ENCODE peak calls at places on chromosomes 3 and 15, in five cellular contexts. V, S, H, J and D are unnamed samples.

GRCh38 chr3:123444744-123445143 is 4.1 kb downstream of the ADCY5 start:
- DNase-seq in V (no peak), H (no peak), J (no peak), S (no peak), D (no peak)

GRCh38 chr3:55669133-55669532 is 182.0 kb upstream of the WNT5A start:
- DNase-seq in H (no peak), S (no peak), J (no peak), V (no peak), D (no peak)

GRCh38 chr15:49471733-49472132 is 48.7 kb downstream of the FGF7 start:
- DNase-seq in S (no peak), J (peak), H (no peak), V (no peak), D (no peak)

GRCh38 chr3:119702530-119703527 is at the start of gene CFAP91:
- DNase-seq in S (peak), J (peak), V (peak), H (peak), D (no peak)

GRCh38 chr3:77885381-77885780 is 845.5 kb downstream of the ROBO2 start:
- DNase-seq in S (no peak), J (no peak), H (no peak), V (no peak), D (no peak)

GRCh38 chr15:58931985-58932384 is 1.5 kb downstream of the SLTM start:
- DNase-seq in S (peak), V (no peak), J (no peak), H (peak), D (peak)

GRCh38 chr15:52080031-52080430 is 32.5 kb downstream of the BCL2L10 start:
- DNase-seq in S (no peak), H (no peak), V (no peak), J (no peak), D (no peak)

GRCh38 chr3:10548997-10549396 is 43.6 kb upstream of the ATP2B2 start:
- DNase-seq in V (no peak), J (no peak), H (no peak), S (no peak), D (peak)

GRCh38 chr3:98395111-98395510 is 4.6 kb downstream of the OR5K3 start:
- DNase-seq in S (no peak), J (no peak), H (no peak), V (no peak), D (no peak)

GRCh38 chr3:173733029-173733652 is 335.6 kb downstream of the NLGN1 start:
- DNase-seq in V (no peak), H (peak), S (peak), J (no peak), D (peak)

GRCh38 chr3:149590691-149591441 is 67.0 kb downstream of the WWTR1 start:
- DNase-seq in V (no peak), H (peak), J (no peak), S (no peak), D (no peak)

GRCh38 chr3:55860040-55860439 is 372.9 kb upstream of the WNT5A start:
- DNase-seq in S (no peak), H (peak), V (no peak), J (no peak), D (no peak)

GRCh38 chr3:131350506-131350905 is 31.1 kb upstream of the NUDT16 start:
- DNase-seq in S (peak), J (no peak), V (no peak), H (no peak), D (no peak)

GRCh38 chr15:77027111-77027696 is 32.3 kb downstream of the PSTPIP1 start:
- DNase-seq in H (no peak), V (no peak), J (no peak), S (no peak), D (no peak)

DNA sequence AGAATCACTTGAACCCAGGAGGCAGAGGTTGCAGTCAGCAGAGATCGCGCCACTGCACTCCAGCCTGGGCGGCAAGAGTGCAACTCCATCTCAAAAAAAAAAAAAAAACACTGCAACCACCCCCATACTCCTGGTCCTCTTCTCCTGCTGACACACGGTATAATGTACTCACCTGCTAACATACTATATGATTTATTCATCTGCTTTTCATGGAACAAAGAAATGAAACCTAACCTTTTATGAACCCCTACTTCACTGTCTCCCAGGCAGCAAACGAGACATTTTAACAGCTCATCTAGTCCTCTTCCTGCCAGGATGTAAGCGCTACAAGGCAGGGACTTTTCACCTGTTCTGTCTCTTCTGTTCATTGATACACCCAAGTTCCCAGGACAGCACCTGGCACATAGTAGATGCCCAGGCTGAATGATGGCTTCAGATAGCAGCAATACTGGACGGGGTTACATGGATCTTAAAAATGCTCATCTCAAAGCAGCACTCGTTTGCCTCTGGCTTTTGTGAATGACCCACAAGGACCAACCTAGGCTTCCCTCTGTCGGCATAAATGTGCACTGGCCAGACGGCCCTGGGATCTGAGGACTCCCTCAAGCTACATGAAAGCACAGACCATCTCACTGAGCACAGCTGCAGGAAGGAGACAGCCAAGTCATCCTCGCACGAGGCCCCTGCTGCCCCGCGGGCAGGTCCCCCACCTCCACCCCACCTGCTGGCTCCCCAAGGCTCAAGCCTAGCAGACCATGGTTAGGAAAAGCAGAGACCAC is 20.3 kb downstream of the XXYLT1 start:
- DNase-seq in J (peak), H (no peak), S (peak), V (no peak), D (no peak)
- TF ChIP-seq CTCF in J (peak), H (no peak), S (peak), V (no peak), D (no peak)

GRCh38 chr3:101172516-101172915 is 147.9 kb downstream of the IMPG2 start:
- DNase-seq in H (no peak), V (no peak), J (no peak), S (no peak), D (no peak)
- TF ChIP-seq CTCF in H (no peak), V (no peak), J (no peak), S (no peak), D (no peak)

DNA sequence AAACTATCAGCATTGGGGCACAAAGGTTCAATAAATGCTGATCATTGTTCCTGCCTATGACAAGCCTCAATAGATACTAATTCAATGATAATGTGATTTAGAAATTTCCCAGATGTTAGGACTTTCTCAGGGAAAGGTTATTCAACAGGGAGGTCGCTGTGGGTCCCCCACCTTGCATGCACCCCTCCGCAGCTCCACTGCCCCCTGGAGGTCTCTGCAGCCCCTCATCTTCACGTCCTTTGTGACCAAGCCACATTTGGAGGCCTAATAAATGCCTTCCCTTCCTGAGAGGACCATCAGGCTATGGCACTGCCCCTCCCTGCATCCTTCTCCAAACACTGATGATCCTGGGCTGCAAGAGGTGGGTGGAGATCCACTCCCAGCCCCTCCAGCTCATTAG is 50.2 kb downstream of the NOX5 start:
- DNase-seq in J (no peak), V (no peak), S (no peak), H (no peak), D (no peak)
- TF ChIP-seq CTCF in J (peak), V (no peak), S (peak), H (peak), D (no peak)

DNA sequence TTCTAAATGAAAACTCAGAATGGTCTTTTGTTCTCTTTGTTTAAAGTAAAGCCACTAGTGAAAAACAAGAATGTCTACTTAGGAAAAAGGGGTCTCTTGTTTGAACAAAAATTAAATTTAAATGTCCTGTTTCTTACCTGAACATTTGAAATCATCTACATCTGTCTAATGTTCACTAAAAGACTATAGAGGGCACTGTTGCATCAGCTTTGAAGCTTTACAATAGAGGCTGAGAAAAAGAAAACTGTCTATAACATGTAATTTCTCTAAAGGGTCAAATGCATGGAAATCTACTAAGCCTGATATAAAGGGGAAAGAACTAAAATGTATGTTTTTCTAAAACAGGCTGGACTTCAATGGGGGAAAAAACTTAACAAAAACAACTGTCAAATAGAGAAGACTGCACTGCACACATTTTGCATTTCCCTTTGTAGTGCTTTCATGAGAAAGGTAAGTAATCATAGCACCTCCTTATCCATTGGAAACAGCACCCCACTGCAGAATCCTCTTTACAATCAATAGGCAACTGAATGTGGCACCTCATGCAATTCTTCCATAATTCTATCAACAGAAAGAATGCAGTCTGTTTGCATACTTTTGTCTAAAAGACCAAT is 26.3 kb downstream of the DPH6 start:
- DNase-seq in V (no peak), J (peak), S (peak), H (peak), D (peak)
- TF ChIP-seq CTCF in V (peak), J (peak), S (peak), H (peak), D (no peak)

GRCh38 chr3:139930201-139930600 is 4.8 kb upstream of the CLSTN2 start:
- DNase-seq in V (no peak), H (no peak), S (no peak), J (no peak), D (no peak)

GRCh38 chr3:139935071-139935865 is at the start of gene CLSTN2:
- DNase-seq in S (no peak), J (peak), H (peak), V (no peak), D (no peak)

GRCh38 chr3:139935866-139936817 is 1.2 kb downstream of the CLSTN2 start:
- DNase-seq in J (peak), V (no peak), H (peak), S (no peak), D (no peak)

GRCh38 chr3:139937674-139938279 is 2.8 kb downstream of the CLSTN2 start:
- DNase-seq in S (peak), J (no peak), V (no peak), H (peak), D (peak)

GRCh38 chr3:139934557-139935070 is 371 bp upstream of the CLSTN2 start:
- DNase-seq in S (no peak), J (peak), H (peak), V (no peak), D (no peak)
- TF ChIP-seq CTCF in S (no peak), J (peak), H (peak), V (no peak), D (no peak)

GRCh38 chr3:36814776-36815175 is 50.4 kb upstream of the DCLK3 start:
- DNase-seq in H (no peak), J (no peak), V (no peak), S (no peak), D (no peak)
- TF ChIP-seq CTCF in H (peak), J (no peak), V (no peak), S (peak), D (no peak)

DNA sequence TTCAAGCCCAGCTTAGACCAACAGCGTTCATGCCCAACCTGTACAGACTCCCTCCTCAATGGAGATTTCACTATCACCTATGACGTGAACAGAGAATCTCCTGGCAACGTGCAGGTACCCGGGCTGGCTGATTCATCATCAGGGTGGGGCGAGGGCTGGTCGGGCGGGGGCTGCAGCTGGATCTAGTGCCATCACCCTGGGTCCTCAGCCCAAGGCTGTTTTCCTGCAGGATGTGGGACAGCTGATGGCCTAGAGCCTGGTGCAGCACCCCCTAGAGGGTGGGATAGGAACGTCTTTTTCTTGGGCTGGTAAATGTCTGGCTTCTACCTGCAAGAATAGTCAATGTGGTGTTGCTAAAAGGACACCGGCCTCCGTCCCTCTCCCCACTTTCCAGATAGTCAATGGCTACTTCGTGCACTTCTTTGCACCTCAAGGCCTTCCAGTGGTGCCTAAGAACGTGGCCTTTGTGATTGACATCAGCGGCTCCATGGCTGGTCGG is 4.4 kb downstream of the ITIH3 start:
- DNase-seq in H (peak), J (no peak), S (no peak), V (no peak), D (peak)
- TF ChIP-seq CTCF in H (peak), J (peak), S (peak), V (peak), D (peak)

GRCh38 chr15:85763157-85763556 is 31.6 kb downstream of the KLHL25 start:
- DNase-seq in S (no peak), V (no peak), H (no peak), J (no peak), D (no peak)
- TF ChIP-seq CTCF in S (no peak), V (no peak), H (no peak), J (no peak), D (no peak)